ENCODE peak calls at places on chromosome 11, in seven cellular contexts. L is psoas muscle, U is transverse colon, D is tibial artery, W is GM12878, C is esophagus squamous epithelium, M is mammary epithelial cell. X is an unnamed sample.

GRCh38 chr11:117824571-117825537 is at the start of gene FXYD2:
- DNase-seq in L (peak; percentile 61), U (peak; percentile 36), D (peak; percentile 68), W (no peak), C (no peak), M (no peak), X (no peak)

GRCh38 chr11:28619870-28620540 is 511.8 kb downstream of the METTL15 start:
- DNase-seq in L (no peak), U (no peak), D (no peak), W (no peak), C (no peak), M (peak; percentile 62), X (no peak)

GRCh38 chr11:94876645-94877445 is 96.5 kb downstream of the CWC15 start:
- DNase-seq in L (peak; percentile 73), U (peak; percentile 60), D (peak; percentile 87), W (peak; percentile 31), C (no peak), M (peak; percentile 75), X (peak; percentile 67)

GRCh38 chr11:128508785-128509518 is 78.4 kb downstream of the ETS1 start:
- DNase-seq in L (no peak), U (no peak), D (no peak), W (no peak), C (no peak), M (peak; percentile 34), X (no peak)

GRCh38 chr11:94128171-94128745 is 383 bp upstream of the PANX1 start:
- DNase-seq in L (no peak), U (peak; percentile 57), D (peak; percentile 76), W (no peak), C (no peak), M (no peak), X (peak; percentile 30)

GRCh38 chr11:74072721-74073120 is 63.8 kb upstream of the UCP3 start:
- DNase-seq in L (no peak), U (no peak), D (no peak), W (no peak), C (no peak), M (no peak), X (no peak)

GRCh38 chr11:123579482-123579812 is 75.0 kb downstream of the SCN3B start:
- DNase-seq in L (no peak), U (no peak), D (no peak), W (no peak), C (no peak), M (no peak), X (no peak)

GRCh38 chr11:104164028-104164520 is at the start of gene PDGFD:
- DNase-seq in L (peak; percentile 59), U (peak; percentile 22), D (peak; percentile 71), W (no peak), C (no peak), M (peak; percentile 67), X (no peak)

GRCh38 chr11:61784506-61784805 is 7.9 kb downstream of the TMEM258 start:
- DNase-seq in L (no peak), U (no peak), D (no peak), W (no peak), C (no peak), M (no peak), X (no peak)
- H3K27ac ChIP-seq in L (no peak overlapping the region), U (no peak overlapping the region), D (no peak overlapping the region), W (no peak overlapping the region), C (no peak overlapping the region), M (no peak overlapping the region), X (no peak overlapping the region)

DNA sequence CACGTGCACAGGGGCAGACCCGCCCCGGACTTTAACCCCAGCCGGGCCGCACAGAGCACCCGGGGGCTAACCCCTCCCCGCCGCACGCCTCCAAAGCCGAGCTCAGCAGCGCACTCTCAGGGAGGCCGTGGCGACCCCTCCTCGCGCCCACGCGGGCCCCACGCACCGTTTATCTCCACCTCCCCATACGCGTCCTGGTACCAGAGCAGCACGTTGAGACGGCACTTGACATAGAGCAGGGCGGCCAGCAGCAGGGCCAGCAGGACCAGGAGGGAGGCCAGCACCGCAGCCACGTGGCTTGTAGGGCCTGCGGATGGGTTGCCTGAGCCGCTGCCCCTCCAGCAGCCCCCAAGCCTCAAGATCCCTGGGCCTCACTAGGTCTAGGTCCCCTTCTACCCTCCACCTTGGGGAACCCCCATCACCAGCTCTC is 7.1 kb downstream of the SIGIRR start:
- DNase-seq in L (no peak), U (no peak), D (no peak), W (no peak), C (no peak), M (no peak), X (no peak)
- H3K27ac ChIP-seq in L (no peak overlapping the region), U (peak overlapping the region; percentile 59), D (no peak overlapping the region), W (no peak overlapping the region), C (peak overlapping the region; percentile 70), M (no peak overlapping the region), X (no peak overlapping the region)

GRCh38 chr11:121449626-121450025 is 2.5 kb upstream of the SORL1 start:
- DNase-seq in L (no peak), U (no peak), D (no peak), W (no peak), C (no peak), M (no peak), X (no peak)

GRCh38 chr11:121451982-121452608 is at the start of gene SORL1:
- DNase-seq in L (peak; percentile 62), U (peak; percentile 83), D (peak; percentile 88), W (no peak), C (no peak), M (peak; percentile 67), X (peak; percentile 74)

GRCh38 chr11:121450424-121450823 is 1.7 kb upstream of the SORL1 start:
- DNase-seq in L (no peak), U (no peak), D (no peak), W (no peak), C (no peak), M (no peak), X (peak; percentile 47)

GRCh38 chr11:121452609-121453150 is at the start of gene SORL1-AS1:
- DNase-seq in L (no peak), U (peak; percentile 45), D (no peak), W (no peak), C (no peak), M (peak; percentile 48), X (no peak)

GRCh38 chr11:121451178-121451981 is 734 bp upstream of the SORL1 start:
- DNase-seq in L (no peak), U (peak; percentile 90), D (no peak), W (no peak), C (no peak), M (no peak), X (no peak)
- H3K27ac ChIP-seq in L (no peak overlapping the region), U (peak overlapping the region; percentile 88), D (peak overlapping the region; percentile 50), W (peak overlapping the region; percentile 76), C (peak overlapping the region; percentile 58), M (no peak overlapping the region), X (peak overlapping the region; percentile 80)

DNA sequence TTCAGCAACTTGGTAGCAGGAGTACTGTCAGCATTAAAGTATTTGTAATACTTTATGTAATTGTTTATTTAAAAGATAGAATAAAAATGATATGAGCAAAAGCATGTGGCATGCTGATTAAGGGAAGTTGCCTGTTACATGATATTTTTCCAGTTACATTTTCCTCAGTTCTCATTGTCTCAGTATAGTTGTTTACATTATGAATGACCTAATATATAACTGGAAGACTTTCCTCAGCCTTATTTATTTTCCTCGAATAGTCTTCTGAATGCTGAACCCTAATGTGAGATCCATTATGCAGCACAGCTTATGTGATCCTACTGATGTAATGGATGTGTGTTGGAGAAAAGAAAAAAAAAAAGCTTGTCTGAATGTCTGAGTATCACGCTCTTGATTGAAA is 95.5 kb downstream of the LUZP2 start:
- DNase-seq in L (no peak), U (no peak), D (no peak), W (no peak), C (no peak), M (no peak), X (no peak)
- H3K27ac ChIP-seq in L (no peak overlapping the region), U (no peak overlapping the region), D (no peak overlapping the region), W (no peak overlapping the region), C (no peak overlapping the region), M (no peak overlapping the region), X (no peak overlapping the region)

DNA sequence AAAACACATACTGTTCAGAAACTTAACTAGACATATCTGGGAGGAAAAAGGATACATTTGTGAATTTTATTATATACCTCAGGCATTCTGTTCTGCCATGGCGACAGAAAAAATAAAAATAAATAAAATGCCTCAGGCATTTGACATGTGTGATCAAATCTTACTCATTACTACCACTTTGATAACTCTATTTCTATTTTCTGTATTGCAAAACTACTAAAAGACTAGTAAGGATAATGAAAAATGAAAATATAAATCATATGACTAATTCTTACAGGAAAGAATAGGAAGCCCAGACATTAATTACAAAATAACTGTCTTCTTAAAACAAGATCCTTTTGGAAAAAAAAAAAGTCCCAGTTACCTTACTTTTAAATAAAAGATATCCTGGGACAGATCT is 5.3 kb downstream of the PICALM start:
- DNase-seq in L (no peak), U (no peak), D (no peak), W (no peak), C (no peak), M (peak; percentile 69), X (no peak)
- H3K27ac ChIP-seq in L (peak overlapping the region; percentile 98), U (peak overlapping the region; percentile 9), D (peak overlapping the region; percentile 94), W (peak overlapping the region; percentile 35), C (peak overlapping the region; percentile 99), M (peak overlapping the region; percentile 94), X (no peak overlapping the region)

GRCh38 chr11:8685820-8686219 is 3.2 kb downstream of the RPL27A start:
- DNase-seq in L (no peak), U (no peak), D (no peak), W (no peak), C (no peak), M (no peak), X (no peak)
- H3K27ac ChIP-seq in L (peak overlapping the region; percentile 7), U (no peak overlapping the region), D (no peak overlapping the region), W (peak overlapping the region; percentile 40), C (no peak overlapping the region), M (no peak overlapping the region), X (peak overlapping the region; percentile 99)